ENCODE peak calls at places on chromosomes 2 and 18, in six cellular contexts. K, S, O, F, U and R are unnamed samples. For H3K27me3, the result is how much of the 10 kb centered on the place peaks cover.

GRCh38 chr2:211045025-211045424 is 488.6 kb downstream of the CPS1 start:
- DNase-seq in F (no peak), U (no peak), K (no peak), O (no peak), S (no peak), R (no peak)

GRCh38 chr2:37378411-37378810 is 34.0 kb downstream of the QPCT start:
- DNase-seq in O (no peak), K (no peak), S (peak), F (no peak), U (no peak), R (no peak)

GRCh38 chr2:236972491-236973379 is 113.0 kb upstream of the COPS8 start:
- DNase-seq in U (peak), S (peak), K (peak), O (peak), F (no peak), R (peak)

GRCh38 chr2:34736482-34736881 is 1137.4 kb upstream of the FAM98A start:
- DNase-seq in K (no peak), S (no peak), O (no peak), F (no peak), U (no peak), R (no peak)

GRCh38 chr2:240813231-240813921 is 6.6 kb downstream of the KIF1A start:
- DNase-seq in F (no peak), O (peak), K (peak), U (no peak), S (no peak), R (no peak)

GRCh38 chr2:38722271-38723115 is 28.7 kb downstream of the SRSF7 start:
- DNase-seq in F (no peak), S (no peak), K (no peak), U (no peak), O (no peak), R (peak)

GRCh38 chr18:21557607-21558253 is 42.8 kb downstream of the ESCO1 start:
- DNase-seq in O (no peak), F (no peak), S (no peak), K (no peak), U (no peak), R (no peak)

GRCh38 chr2:24124003-24124585 is 825 bp downstream of the FAM228B start:
- DNase-seq in K (no peak), S (peak), O (no peak), F (no peak), U (no peak), R (no peak)

GRCh38 chr18:79274823-79275222 is 120.9 kb upstream of the NFATC1 start:
- DNase-seq in S (no peak), F (no peak), K (no peak), O (no peak), U (no peak), R (no peak)

GRCh38 chr2:167471332-167471731 is 583.1 kb downstream of the XIRP2 start:
- DNase-seq in O (no peak), U (no peak), S (no peak), K (no peak), F (no peak), R (no peak)

GRCh38 chr2:70683455-70683854 is 84.5 kb downstream of the ADD2 start:
- DNase-seq in F (no peak), O (peak), K (no peak), S (no peak), U (no peak), R (peak)

GRCh38 chr2:233152541-233152940 is 92.4 kb downstream of the INPP5D start:
- DNase-seq in F (no peak), U (peak), S (peak), K (no peak), O (no peak), R (no peak)

GRCh38 chr2:29139152-29139551 is 23.9 kb downstream of the CLIP4 start:
- DNase-seq in F (no peak), S (peak), U (no peak), O (no peak), K (no peak), R (no peak)

GRCh38 chr2:232327089-232328037 is 51.2 kb upstream of the ALPP start:
- DNase-seq in K (peak), F (peak), S (peak), O (peak), U (peak), R (peak)

GRCh38 chr18:76688724-76689472 is 133.5 kb upstream of the ZNF236 start:
- DNase-seq in F (no peak), O (peak), S (no peak), K (no peak), U (no peak), R (no peak)

DNA sequence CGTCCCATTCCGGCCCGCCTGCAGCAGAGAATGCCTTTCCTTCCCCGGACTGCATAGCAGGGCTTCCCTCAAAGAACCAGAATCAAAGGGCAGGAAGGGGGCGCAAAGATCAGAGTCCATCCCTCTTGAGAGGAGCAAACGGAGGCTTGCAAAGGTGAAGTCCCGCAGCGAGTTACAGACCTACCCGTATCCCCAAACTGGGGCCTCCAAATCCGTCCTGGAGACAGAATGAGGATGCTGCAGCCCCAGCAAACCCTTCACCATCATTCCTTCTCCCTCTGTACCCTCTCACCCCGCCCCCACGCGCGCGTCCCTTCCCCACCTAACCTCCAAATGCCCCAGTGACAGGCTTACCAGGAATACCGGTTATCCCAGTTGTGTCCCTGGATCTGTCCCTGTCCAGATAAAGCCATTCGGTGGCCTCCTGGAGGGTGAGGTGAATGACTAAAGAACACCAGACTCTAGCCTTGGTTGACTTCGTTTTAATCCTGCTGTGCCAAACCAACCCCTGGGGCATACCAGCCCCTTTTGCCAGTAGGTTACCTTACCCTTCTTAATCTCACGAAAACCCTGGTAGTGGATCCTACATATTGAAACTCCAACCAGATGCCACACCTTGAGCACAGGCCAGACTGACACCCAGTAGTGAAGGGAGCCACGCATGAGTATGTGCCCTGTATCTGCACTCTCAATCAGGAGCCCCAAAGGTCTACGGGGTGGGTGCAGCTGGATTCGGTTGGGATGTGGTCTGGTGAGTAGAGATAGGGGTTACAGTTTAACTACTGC is 961 bp upstream of the SLC40A1 start:
- DNase-seq in S (no peak), O (peak), U (no peak), K (peak), F (peak), R (peak)
- H3K27ac ChIP-seq in S (no peak), O (peak), U (peak), K (peak), F (peak), R (peak)

GRCh38 chr2:144519934-144520717 is at the start of gene ZEB2:
- DNase-seq in U (peak), S (peak), F (no peak), O (peak), K (peak), R (peak)

GRCh38 chr2:144516981-144517824 is 2.7 kb downstream of the ZEB2 start:
- DNase-seq in O (peak), K (peak), U (peak), S (peak), F (no peak), R (peak)

GRCh38 chr2:144519597-144519933 is 354 bp downstream of the ZEB2 start:
- DNase-seq in O (no peak), U (no peak), F (no peak), S (no peak), K (no peak), R (no peak)

GRCh38 chr2:144517825-144518699 is 1.9 kb downstream of the ZEB2 start:
- DNase-seq in O (no peak), K (no peak), S (peak), F (no peak), U (no peak), R (peak)

DNA sequence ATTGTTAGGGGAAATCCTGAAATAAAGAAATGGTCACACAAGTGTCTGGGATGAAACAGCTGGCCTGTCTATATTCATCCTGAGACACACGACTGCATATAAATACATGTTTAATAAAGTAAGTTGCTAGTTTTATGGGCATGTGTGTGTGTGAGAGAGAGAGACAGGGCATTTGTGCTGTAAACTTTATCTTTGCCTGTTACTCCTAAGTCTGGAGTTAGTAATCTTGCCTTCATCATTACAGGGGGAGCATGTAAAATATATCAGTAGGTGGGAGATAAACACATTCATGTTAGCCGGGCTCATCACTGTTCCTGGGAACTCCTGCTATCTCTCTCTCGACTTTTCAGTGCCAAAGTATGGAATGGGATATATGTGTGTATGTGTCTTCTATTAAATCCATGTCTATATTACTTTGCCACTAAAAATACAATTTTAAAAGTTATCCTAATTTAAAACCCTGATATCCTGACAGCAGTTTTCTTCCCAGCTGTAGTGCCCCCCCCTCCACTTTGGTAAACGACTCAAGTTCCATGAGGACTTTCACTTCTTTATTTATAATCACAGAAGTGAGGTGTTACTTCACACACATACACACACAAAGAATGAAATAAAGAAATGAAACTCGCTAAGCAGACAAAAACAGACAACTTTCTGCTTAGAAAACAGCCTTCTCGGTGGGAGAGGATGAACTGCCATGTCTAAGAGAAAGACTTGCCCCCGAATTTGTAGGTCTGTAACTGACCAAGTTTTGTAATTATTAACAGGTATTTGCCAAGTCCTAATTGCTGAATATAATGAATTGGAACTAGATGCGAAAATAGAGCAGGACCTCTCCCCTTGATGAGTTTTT is 949 bp downstream of the ZEB2 start:
- DNase-seq in O (no peak), K (no peak), F (no peak), S (peak), U (no peak), R (no peak)
- H3K27me3 ChIP-seq in O (under half), K (half or more), F (under half), S (under half), U (under half), R (under half)

DNA sequence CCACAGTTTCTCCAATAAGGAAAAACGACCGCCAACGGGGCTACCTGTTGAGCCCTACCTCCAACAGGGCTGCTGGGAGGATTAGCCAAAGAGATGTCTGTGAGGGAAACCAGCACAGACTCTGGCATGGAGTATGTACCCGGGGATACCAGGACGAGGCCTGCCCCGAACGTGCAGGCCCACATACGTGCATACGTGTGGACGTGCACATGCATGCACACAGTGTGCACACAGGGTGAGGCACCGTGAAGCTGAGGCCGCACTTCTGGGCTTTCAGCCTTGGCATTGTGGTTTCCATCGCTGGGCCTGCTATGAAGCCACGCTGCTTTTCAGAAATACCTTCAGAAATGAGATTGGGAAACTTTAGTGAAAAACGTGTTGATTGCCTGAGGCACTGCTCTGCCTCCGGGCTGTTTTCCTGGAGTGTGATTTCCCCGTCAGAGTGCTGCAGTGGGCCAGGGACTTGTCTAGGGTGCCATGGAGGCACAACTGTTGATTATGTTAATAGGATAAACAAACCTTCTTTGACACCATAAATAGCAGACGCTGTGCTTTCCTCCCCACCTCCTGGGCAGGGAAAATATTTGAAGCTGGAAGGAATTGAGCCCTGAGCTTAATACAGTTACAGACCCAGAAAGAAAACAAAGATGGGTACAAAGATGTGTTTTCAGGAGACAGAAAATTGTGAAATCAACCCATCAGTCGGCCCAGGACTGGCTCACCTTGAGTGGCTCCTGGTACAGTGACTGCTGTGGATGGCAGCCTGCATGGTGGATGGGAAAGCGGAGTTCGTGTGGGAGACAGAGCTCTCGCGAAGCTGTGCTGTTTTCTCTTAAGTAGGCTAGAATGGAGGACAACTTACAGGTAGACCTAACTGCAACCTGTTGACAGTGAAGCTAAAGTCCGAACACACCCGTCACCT is 182.3 kb downstream of the FAM210A start:
- DNase-seq in F (no peak), U (no peak), K (no peak), S (no peak), O (no peak), R (no peak)
- H3K27ac ChIP-seq in F (no peak), U (no peak), K (peak), S (no peak), O (peak), R (no peak)

GRCh38 chr2:230166557-230167170 is 53.1 kb downstream of the SP110 start:
- DNase-seq in S (no peak), F (no peak), O (no peak), U (no peak), K (no peak), R (no peak)

GRCh38 chr2:230174466-230174865 is 45.3 kb downstream of the SP110 start:
- DNase-seq in F (no peak), S (no peak), O (no peak), K (no peak), U (no peak), R (no peak)

GRCh38 chr2:230172156-230172555 is 47.6 kb downstream of the SP110 start:
- DNase-seq in U (no peak), F (no peak), O (no peak), S (no peak), K (no peak), R (no peak)

GRCh38 chr2:230172852-230173251 is 46.9 kb downstream of the SP110 start:
- DNase-seq in O (no peak), K (no peak), U (no peak), S (no peak), F (no peak), R (no peak)

GRCh38 chr2:230170532-230170931 is 49.3 kb downstream of the SP110 start:
- DNase-seq in K (peak), U (no peak), F (peak), O (no peak), S (no peak), R (no peak)
- H3K27me3 ChIP-seq in K (under half), U (under half), F (under half), O (under half), S (under half), R (under half)

GRCh38 chr2:218341381-218341780 is 15.3 kb upstream of the CATIP start:
- DNase-seq in O (no peak), U (no peak), K (no peak), F (no peak), S (no peak), R (no peak)

GRCh38 chr2:218344755-218345417 is 11.8 kb upstream of the CATIP start:
- DNase-seq in K (no peak), F (no peak), S (no peak), O (no peak), U (no peak), R (no peak)

GRCh38 chr2:218344090-218344754 is 12.4 kb upstream of the CATIP start:
- DNase-seq in U (no peak), F (no peak), S (peak), K (no peak), O (no peak), R (no peak)

GRCh38 chr2:218343591-218343990 is 13.1 kb upstream of the CATIP start:
- DNase-seq in K (no peak), S (peak), O (no peak), F (no peak), U (no peak), R (no peak)

GRCh38 chr2:218342837-218343236 is 13.8 kb upstream of the CATIP start:
- DNase-seq in S (no peak), F (no peak), K (no peak), U (no peak), O (no peak), R (no peak)
- H3K27ac ChIP-seq in S (no peak), F (no peak), K (no peak), U (no peak), O (no peak), R (peak)

DNA sequence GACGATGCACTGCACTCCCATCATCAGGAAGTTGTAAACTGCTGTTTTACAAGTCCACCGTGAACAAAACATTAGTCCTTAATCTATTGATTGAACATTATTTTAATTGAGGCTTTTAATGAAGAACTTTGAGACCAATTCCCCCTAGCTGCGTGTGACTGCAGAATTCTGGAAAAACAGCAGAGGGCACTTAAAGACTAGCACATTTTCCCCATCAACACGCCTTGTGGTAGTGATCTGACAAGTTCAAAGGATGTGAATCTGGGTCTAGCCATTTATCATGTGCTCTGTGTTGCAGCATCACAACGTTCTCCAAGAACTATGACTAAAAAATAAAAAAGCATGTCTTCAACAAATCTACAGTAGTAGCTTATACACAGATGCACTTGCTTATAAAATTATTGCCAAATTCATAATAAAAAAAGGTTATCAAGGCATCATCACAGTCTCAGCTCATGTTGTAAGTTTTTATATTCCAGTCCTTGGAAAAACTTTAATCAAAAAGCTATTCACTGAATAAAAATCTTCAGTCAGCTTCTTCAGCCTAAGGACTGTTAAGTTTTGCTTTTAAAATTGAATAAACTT is 35.8 kb downstream of the SKOR2 start:
- DNase-seq in F (no peak), U (no peak), S (peak), O (no peak), K (no peak), R (no peak)
- H3K27me3 ChIP-seq in F (under half), U (under half), S (half or more), O (under half), K (under half), R (under half)

GRCh38 chr2:181070119-181070833 is 89.9 kb downstream of the UBE2E3 start:
- DNase-seq in K (no peak), O (no peak), U (no peak), S (peak), F (no peak), R (no peak)
- H3K27ac ChIP-seq in K (no peak), O (no peak), U (no peak), S (no peak), F (no peak), R (no peak)

DNA sequence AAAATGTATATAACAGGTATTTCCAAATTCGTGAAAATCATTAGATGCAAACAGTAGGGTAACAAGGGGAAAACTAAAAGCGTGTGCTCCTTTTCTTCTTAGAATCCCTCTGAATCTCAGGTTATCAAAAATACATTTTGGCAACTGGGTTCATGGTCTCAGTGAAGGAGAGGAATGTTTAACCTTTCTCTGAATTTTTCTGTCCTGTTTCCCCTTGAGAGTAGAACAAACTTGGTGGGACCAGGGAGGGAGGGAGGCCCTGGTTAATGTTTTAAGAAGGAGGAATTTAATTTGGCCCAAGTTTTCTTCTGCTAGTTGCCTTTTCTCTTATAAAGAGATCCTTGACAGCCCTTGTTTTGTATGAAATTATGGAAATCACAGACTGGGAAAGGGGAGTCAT is 12.2 kb upstream of the POU3F3 start:
- DNase-seq in F (no peak), K (no peak), U (no peak), S (no peak), O (no peak), R (no peak)
- H3K27me3 ChIP-seq in F (half or more), K (half or more), U (under half), S (half or more), O (under half), R (under half)

DNA sequence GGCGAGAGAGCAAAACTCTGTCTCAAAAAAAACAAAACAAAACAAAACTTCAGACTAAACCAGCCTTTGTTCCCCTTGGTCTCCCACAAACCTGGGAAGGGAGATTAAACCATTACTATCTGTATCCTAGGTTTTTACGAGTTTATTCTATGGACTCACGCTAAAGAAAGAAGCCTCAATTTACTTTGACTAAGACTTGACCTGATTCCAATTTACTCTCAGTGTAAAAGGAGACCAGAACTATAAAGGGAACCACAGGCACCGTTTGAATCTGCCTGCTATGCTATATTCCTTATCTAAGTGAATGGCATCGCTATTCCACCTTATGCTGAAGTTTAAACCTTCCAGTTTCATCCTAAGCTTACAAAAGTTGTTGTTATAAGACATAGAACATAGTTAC is 46.5 kb upstream of the MMADHC start:
- DNase-seq in S (no peak), O (no peak), U (no peak), F (no peak), K (no peak), R (no peak)
- H3K27ac ChIP-seq in S (no peak), O (no peak), U (no peak), F (no peak), K (no peak), R (no peak)